ENCODE peak calls at places on chromosomes 1 and 21, in six cellular contexts. S is WTC11, D is K562, R is H1, M is HCT116, G is HepG2. B is an unnamed sample.

GRCh38 chr1:35894183-35894582 is 11.2 kb downstream of the AGO1 start:
- DNase-seq in S (no peak), D (peak; percentile 73), R (no peak), M (no peak), G (no peak), B (peak; percentile 75)

GRCh38 chr1:240618946-240619345 is 7.0 kb upstream of the GREM2 start:
- DNase-seq in S (no peak), D (no peak), R (no peak), M (no peak), G (no peak), B (no peak)

GRCh38 chr1:219066631-219067349 is 106.9 kb upstream of the LYPLAL1 start:
- DNase-seq in S (no peak), D (no peak), R (no peak), M (peak; percentile 33), G (no peak), B (no peak)

GRCh38 chr1:48560114-48560513 is 88.1 kb upstream of the SPATA6 start:
- DNase-seq in S (no peak), D (no peak), R (no peak), M (no peak), G (no peak), B (no peak)

GRCh38 chr21:45852886-45853400 is 128.6 kb upstream of the COL6A1 start:
- DNase-seq in S (no peak), D (no peak), R (no peak), M (no peak), G (no peak), B (no peak)

GRCh38 chr1:241532864-241533263 is 686 bp downstream of the KMO start:
- DNase-seq in S (no peak), D (no peak), R (no peak), M (no peak), G (no peak), B (peak; percentile 43)

GRCh38 chr1:214582289-214582891 is 20.6 kb upstream of the CENPF start:
- DNase-seq in S (no peak), D (no peak), R (no peak), M (no peak), G (no peak), B (no peak)

GRCh38 chr1:54815086-54815876 is 14.2 kb upstream of the TTC22 start:
- DNase-seq in S (no peak), D (no peak), R (peak; percentile 19), M (no peak), G (no peak), B (no peak)

GRCh38 chr1:35223109-35223630 is 30.2 kb upstream of the SFPQ start:
- DNase-seq in S (no peak), D (no peak), R (no peak), M (no peak), G (no peak), B (no peak)

GRCh38 chr1:27216466-27216865 is 18.0 kb upstream of the WDTC1 start:
- DNase-seq in S (no peak), D (no peak), R (no peak), M (no peak), G (no peak), B (no peak)

GRCh38 chr1:171258943-171259342 is 10.6 kb downstream of the FMO1 start:
- DNase-seq in S (no peak), D (no peak), R (no peak), M (no peak), G (no peak), B (no peak)

GRCh38 chr1:51622455-51622913 is 5.6 kb downstream of the OSBPL9 start:
- DNase-seq in S (no peak), D (peak; percentile 83), R (no peak), M (peak; percentile 96), G (peak; percentile 66), B (no peak)

GRCh38 chr1:92961131-92961895 is at the start of gene DIPK1A:
- DNase-seq in S (peak; percentile 88), D (peak; percentile 90), R (peak; percentile 83), M (peak; percentile 36), G (peak; percentile 50), B (no peak)

GRCh38 chr1:194935864-194936263 is 1672.4 kb downstream of the KCNT2 start:
- DNase-seq in S (peak; percentile 22), D (no peak), R (no peak), M (no peak), G (no peak), B (no peak)

GRCh38 chr1:188170935-188171334 is 1342.2 kb downstream of the PLA2G4A start:
- DNase-seq in S (no peak), D (no peak), R (no peak), M (no peak), G (no peak), B (no peak)

GRCh38 chr1:167981933-167982332 is 45.1 kb upstream of the MPC2 start:
- DNase-seq in S (no peak), D (no peak), R (no peak), M (no peak), G (no peak), B (no peak)

GRCh38 chr1:165737196-165737595 is 31.5 kb downstream of the TMCO1 start:
- DNase-seq in S (no peak), D (no peak), R (no peak), M (no peak), G (no peak), B (no peak)
- TF ChIP-seq ATF3 in S (no peak), D (no peak), R (no peak), M (no peak), G (no peak), B (no peak)

GRCh38 chr1:42209516-42210370 is 45.2 kb upstream of the GUCA2A start:
- DNase-seq in S (no peak), D (no peak), R (no peak), M (no peak), G (no peak), B (no peak)
- TF ChIP-seq ATF3 in S (no peak), D (no peak), R (no peak), M (no peak), G (no peak), B (no peak)

DNA sequence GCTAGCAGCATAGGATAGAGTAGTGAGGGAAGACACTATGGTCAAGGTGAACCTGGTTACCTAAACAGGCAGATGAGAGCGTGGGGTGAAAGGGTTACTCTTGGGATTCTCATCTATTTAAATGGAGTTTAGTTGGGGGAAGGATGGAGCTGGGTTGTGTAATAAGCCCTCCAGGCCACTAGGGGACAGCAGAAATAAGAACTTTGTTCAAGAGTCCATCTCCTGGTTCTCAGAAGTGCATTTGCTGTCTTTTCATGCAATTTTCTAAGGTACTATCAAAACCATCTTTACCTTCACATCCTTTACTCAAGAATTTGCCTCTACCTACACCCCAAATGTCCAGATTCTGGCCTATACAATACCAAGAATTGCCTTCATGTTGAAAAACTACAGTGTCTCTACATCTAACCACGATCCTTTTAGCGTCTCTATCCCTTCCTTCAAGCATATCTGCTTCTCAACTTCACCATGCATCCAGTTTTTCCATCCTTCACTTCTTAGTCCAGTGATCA is 28.0 kb downstream of the SLAMF1 start:
- DNase-seq in S (no peak), D (peak; percentile 43), R (no peak), M (peak; percentile 23), G (no peak), B (no peak)
- TF ChIP-seq ATF3 in S (no peak), D (no peak), R (no peak), M (no peak), G (no peak), B (no peak)

DNA sequence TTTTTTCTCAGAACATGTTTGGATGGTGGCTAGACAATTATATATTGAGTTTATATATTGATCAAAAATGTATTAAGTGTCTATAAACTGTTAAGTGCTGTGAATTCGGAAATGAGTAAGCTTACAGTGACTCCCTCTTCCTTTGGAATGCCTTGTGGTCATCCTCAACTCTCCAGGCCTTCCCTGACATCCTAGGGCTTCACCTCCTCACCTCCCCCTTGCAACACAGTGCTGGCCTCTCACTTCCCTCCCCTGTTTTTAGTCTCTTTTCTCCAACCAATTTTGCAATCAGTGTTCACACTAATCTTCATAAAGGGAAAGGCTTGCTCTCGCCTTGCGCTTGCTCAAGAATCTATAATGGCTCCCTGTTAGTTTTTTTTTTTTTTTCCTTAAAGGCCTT is 95.1 kb upstream of the C1orf21 start:
- DNase-seq in S (no peak), D (no peak), R (no peak), M (no peak), G (no peak), B (no peak)
- TF ChIP-seq ATF3 in S (no peak), D (no peak), R (no peak), M (no peak), G (no peak), B (no peak)

GRCh38 chr1:32749726-32750224 is 47.2 kb upstream of the SYNC start:
- DNase-seq in S (no peak), D (no peak), R (no peak), M (no peak), G (no peak), B (no peak)
- TF ChIP-seq ATF3 in S (no peak), D (no peak), R (no peak), M (no peak), G (no peak), B (no peak)

GRCh38 chr1:1891349-1892078 is 627 bp upstream of the GNB1 start:
- DNase-seq in S (peak; percentile 62), D (peak; percentile 98), R (no peak), M (peak; percentile 15), G (peak; percentile 42), B (no peak)

GRCh38 chr1:1889090-1889750 is 1.7 kb downstream of the GNB1 start:
- DNase-seq in S (no peak), D (no peak), R (no peak), M (no peak), G (no peak), B (no peak)

GRCh38 chr1:1890506-1891348 is at the start of gene GNB1:
- DNase-seq in S (peak; percentile 73), D (peak; percentile 96), R (peak; percentile 90), M (peak; percentile 72), G (peak; percentile 70), B (peak; percentile 48)

GRCh38 chr1:1892079-1892762 is 1.3 kb upstream of the GNB1 start:
- DNase-seq in S (no peak), D (no peak), R (no peak), M (no peak), G (no peak), B (no peak)

DNA sequence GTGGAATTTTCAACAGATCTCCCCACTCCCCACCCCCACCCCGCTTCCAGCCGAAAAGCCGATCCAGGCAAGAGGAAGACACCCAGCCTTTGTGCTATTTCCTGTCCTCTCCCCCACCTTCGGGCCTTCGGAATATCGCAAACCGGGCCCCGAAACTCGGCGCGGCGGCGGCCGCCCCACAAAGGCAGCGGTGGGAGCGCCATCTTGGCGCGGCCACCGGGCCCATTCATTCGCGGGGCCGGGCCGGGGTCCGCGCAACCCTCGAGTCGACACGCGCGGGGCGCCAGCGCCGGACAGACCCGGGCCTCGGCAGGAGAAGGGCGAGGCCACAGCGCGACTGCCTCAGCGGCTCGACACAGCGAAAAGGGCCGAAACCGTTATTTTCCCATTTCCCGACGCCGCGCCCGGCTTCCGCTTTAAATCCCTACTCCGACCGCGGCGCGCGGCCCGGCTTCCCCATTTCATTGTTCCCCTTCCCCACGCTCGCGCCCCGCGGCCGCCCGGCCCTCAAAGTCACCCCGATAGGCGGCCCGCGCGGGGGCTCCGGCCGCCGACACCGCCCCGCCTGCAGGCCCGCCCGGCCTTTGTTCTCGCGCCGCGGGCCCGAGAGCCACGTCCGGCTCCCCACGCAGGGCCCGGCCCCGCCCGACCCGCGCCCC is 911 bp downstream of the GNB1 start:
- DNase-seq in S (no peak), D (peak; percentile 74), R (no peak), M (no peak), G (no peak), B (no peak)
- TF ChIP-seq ATF3 in S (no peak), D (no peak), R (no peak), M (no peak), G (no peak), B (no peak)